ENCODE peak calls at places on chromosomes 5 and 9, in eight cellular contexts. L, P, H, I, W, Y, Z and F are unnamed samples.
A peak's percentile ranks its signal among the peaks of the same experiment; 100 is the strongest.

GRCh38 chr9:134068742-134069535 is 1.1 kb upstream of the BRD3 start:
- DNase-seq in L (no peak), P (no peak), H (peak; percentile 48), I (peak; percentile 20), W (no peak), Y (no peak), Z (peak; percentile 20), F (peak; percentile 15)

GRCh38 chr9:138111607-138112006 is 234.0 kb downstream of the CACNA1B start:
- DNase-seq in L (no peak), P (peak; percentile 9), H (no peak), I (no peak), W (no peak), Y (no peak), Z (no peak), F (no peak)

GRCh38 chr5:38267372-38267771 is 9.0 kb downstream of the EGFLAM start:
- DNase-seq in L (no peak), P (no peak), H (no peak), I (no peak), W (no peak), Y (no peak), Z (no peak), F (no peak)

GRCh38 chr9:129165198-129165597 is 12.9 kb downstream of the IER5L start:
- DNase-seq in L (no peak), P (no peak), H (no peak), I (no peak), W (no peak), Y (no peak), Z (no peak), F (no peak)

GRCh38 chr5:44862808-44863207 is 54.1 kb downstream of the MRPS30 start:
- DNase-seq in L (peak; percentile 49), P (no peak), H (no peak), I (no peak), W (no peak), Y (peak; percentile 8), Z (no peak), F (no peak)

GRCh38 chr9:99823392-99824377 is 2.0 kb downstream of the NR4A3 start:
- DNase-seq in L (peak; percentile 53), P (peak; percentile 63), H (peak; percentile 41), I (peak; percentile 48), W (peak; percentile 57), Y (peak; percentile 74), Z (peak; percentile 46), F (peak; percentile 37)

GRCh38 chr9:94949330-94949729 is 222.8 kb downstream of the AOPEP start:
- DNase-seq in L (no peak), P (no peak), H (no peak), I (no peak), W (no peak), Y (no peak), Z (no peak), F (no peak)

GRCh38 chr5:163571755-163572154 is 66.3 kb downstream of the MAT2B start:
- DNase-seq in L (peak; percentile 99), P (no peak), H (no peak), I (no peak), W (no peak), Y (peak; percentile 70), Z (no peak), F (no peak)

DNA sequence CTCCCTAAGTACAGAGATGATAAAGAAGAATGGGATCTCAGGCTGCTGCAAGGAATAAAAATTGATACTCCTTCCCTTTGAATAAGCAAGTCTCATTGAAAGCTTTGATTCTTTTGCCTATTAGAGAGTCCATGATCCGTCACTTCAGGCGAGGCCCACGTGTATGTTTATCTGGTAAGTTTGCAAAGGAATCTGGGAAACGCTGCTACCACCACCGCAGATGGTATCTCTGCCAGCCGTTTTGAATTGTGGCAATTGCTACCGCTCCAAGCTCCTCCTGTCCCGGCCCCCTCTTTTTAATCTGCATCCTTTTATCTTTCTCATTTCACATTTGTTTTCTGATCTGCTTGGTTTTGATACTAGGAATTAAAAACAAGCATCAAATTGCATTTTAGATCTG is 42.9 kb upstream of the GRIA1 start:
- DNase-seq in L (no peak), P (no peak), H (no peak), I (no peak), W (no peak), Y (no peak), Z (no peak), F (no peak)
- H3K9me3 ChIP-seq in L (no peaks in the 10 kb centered on the region), P (no peaks in the 10 kb centered on the region), H (no peaks in the 10 kb centered on the region), I (no peaks in the 10 kb centered on the region), W (no peaks in the 10 kb centered on the region), Y (no peaks in the 10 kb centered on the region), Z (no peaks in the 10 kb centered on the region), F (no peaks in the 10 kb centered on the region)

GRCh38 chr5:141419074-141419880 is 1.6 kb upstream of the PCDHGA11 start:
- DNase-seq in L (no peak), P (no peak), H (no peak), I (no peak), W (no peak), Y (no peak), Z (no peak), F (no peak)

GRCh38 chr5:141409598-141410306 is 1.9 kb downstream of the PCDHGB6 start:
- DNase-seq in L (no peak), P (no peak), H (no peak), I (no peak), W (no peak), Y (no peak), Z (no peak), F (no peak)

GRCh38 chr5:141411575-141411974 is 1.2 kb upstream of the PCDHGA10 start:
- DNase-seq in L (no peak), P (no peak), H (no peak), I (no peak), W (no peak), Y (no peak), Z (no peak), F (no peak)

GRCh38 chr5:141412853-141413539 is at the start of gene PCDHGA10:
- DNase-seq in L (peak; percentile 81), P (no peak), H (peak; percentile 58), I (no peak), W (no peak), Y (peak; percentile 97), Z (no peak), F (no peak)

GRCh38 chr5:141413540-141414069 is 818 bp downstream of the PCDHGA10 start:
- DNase-seq in L (no peak), P (no peak), H (no peak), I (no peak), W (no peak), Y (no peak), Z (no peak), F (no peak)
- H3K9me3 ChIP-seq in L (peaks cover 6% of the 10 kb centered on the region), P (peaks cover 3% of the 10 kb centered on the region), H (peaks cover 3% of the 10 kb centered on the region), I (no peaks in the 10 kb centered on the region), W (peaks cover 5% of the 10 kb centered on the region), Y (peaks cover 29% of the 10 kb centered on the region), Z (peaks cover 6% of the 10 kb centered on the region), F (peaks cover 7% of the 10 kb centered on the region)

DNA sequence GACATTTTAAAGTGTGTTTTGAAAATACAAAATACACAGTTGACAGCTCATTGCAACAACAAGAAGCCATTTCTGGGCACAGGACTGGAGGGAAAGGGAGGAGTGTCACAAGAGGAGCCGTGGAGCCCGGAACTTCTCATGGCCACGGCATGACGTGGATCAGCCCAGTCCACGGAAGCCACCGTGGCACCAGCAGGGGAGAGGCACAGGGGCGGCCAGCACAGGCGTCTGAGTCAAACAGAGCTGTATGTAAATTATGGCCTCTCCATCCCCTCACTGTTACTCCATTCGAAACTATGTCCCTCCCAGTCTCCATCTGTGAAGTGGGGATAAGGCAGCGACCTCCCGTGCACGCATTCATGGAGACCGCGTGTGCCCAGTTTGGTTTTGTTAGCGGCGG is 165.6 kb upstream of the IRX2 start:
- DNase-seq in L (no peak), P (peak; percentile 44), H (no peak), I (no peak), W (no peak), Y (no peak), Z (no peak), F (no peak)
- H3K9me3 ChIP-seq in L (no peaks in the 10 kb centered on the region), P (no peaks in the 10 kb centered on the region), H (peaks cover 29% of the 10 kb centered on the region), I (no peaks in the 10 kb centered on the region), W (no peaks in the 10 kb centered on the region), Y (peaks cover 8% of the 10 kb centered on the region), Z (no peaks in the 10 kb centered on the region), F (peaks cover 4% of the 10 kb centered on the region)

GRCh38 chr9:136502940-136503550 is 20.2 kb upstream of the SEC16A start:
- DNase-seq in L (no peak), P (no peak), H (no peak), I (no peak), W (no peak), Y (no peak), Z (no peak), F (no peak)
- H3K9me3 ChIP-seq in L (no peaks in the 10 kb centered on the region), P (no peaks in the 10 kb centered on the region), H (no peaks in the 10 kb centered on the region), I (no peaks in the 10 kb centered on the region), W (no peaks in the 10 kb centered on the region), Y (no peaks in the 10 kb centered on the region), Z (no peaks in the 10 kb centered on the region), F (no peaks in the 10 kb centered on the region)

DNA sequence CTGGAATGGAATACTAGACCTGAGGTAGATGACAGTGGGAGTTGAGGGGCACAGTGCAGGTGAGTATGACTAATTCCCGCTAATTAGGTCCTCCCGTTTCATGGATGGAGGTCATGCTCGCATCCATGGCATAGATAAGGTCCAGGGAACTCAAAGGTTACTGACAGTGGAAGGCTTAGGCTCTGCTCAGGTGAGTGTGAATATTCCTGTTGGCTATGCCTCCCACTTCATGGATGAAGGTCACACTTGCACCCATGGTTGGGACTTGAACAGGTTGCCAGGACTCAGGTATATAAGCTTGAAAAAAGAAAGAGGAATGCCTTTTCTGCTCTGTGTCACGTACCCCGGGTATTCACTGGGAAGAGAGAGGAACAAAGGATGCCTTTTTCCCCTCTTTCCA is 19.8 kb upstream of the UNC13B start:
- DNase-seq in L (no peak), P (no peak), H (no peak), I (no peak), W (no peak), Y (no peak), Z (no peak), F (no peak)
- H3K9me3 ChIP-seq in L (no peaks in the 10 kb centered on the region), P (peaks cover 5% of the 10 kb centered on the region), H (peaks cover 32% of the 10 kb centered on the region), I (no peaks in the 10 kb centered on the region), W (peaks cover 4% of the 10 kb centered on the region), Y (peaks cover 61% of the 10 kb centered on the region), Z (no peaks in the 10 kb centered on the region), F (no peaks in the 10 kb centered on the region)